ENCODE peak calls at places on chromosomes 7 and 10, in six cellular contexts. V, O, D, E, R and F are unnamed samples.

GRCh38 chr10:62681211-62681940 is 123.1 kb upstream of the ADO start:
- DNase-seq in V (no peak), O (peak; percentile 58), D (peak; percentile 42), E (no peak), R (no peak), F (peak; percentile 2)

GRCh38 chr7:34719651-34720050 is 61.6 kb downstream of the NPSR1 start:
- DNase-seq in V (no peak), O (no peak), D (no peak), E (no peak), R (no peak), F (no peak)

GRCh38 chr7:126803060-126803665 is 449.6 kb downstream of the GRM8 start:
- DNase-seq in V (peak; percentile 17), O (no peak), D (no peak), E (no peak), R (no peak), F (peak; percentile 5)

GRCh38 chr7:101134399-101134980 is 7.6 kb downstream of the SERPINE1 start:
- DNase-seq in V (peak; percentile 41), O (no peak), D (no peak), E (no peak), R (no peak), F (no peak)

GRCh38 chr7:104328970-104329825 is 795 bp downstream of the LHFPL3 start:
- DNase-seq in V (no peak), O (no peak), D (no peak), E (no peak), R (peak; percentile 37), F (peak; percentile 67)

GRCh38 chr10:125535559-125535958 is 147.4 kb downstream of the TEX36 start:
- DNase-seq in V (no peak), O (no peak), D (no peak), E (no peak), R (no peak), F (no peak)

GRCh38 chr7:99190359-99191009 is 17.4 kb downstream of the KPNA7 start:
- DNase-seq in V (no peak), O (no peak), D (no peak), E (no peak), R (no peak), F (no peak)

GRCh38 chr7:50727072-50727471 is 55.6 kb downstream of the GRB10 start:
- DNase-seq in V (no peak), O (no peak), D (no peak), E (no peak), R (no peak), F (no peak)

GRCh38 chr10:62302760-62303159 is 34.1 kb upstream of the RTKN2 start:
- DNase-seq in V (no peak), O (no peak), D (no peak), E (no peak), R (no peak), F (no peak)

GRCh38 chr10:2048337-2048973 is 311.1 kb upstream of the ADARB2 start:
- DNase-seq in V (no peak), O (no peak), D (no peak), E (no peak), R (no peak), F (no peak)